ENCODE peak calls at places on chromosomes 1 and 21, in eight cellular contexts. Q is EL; J is stimulated activated naive CD8-positive, alpha-beta T cell treated with anti-CD3 and anti-CD28 coated beads, Interleukin-15, amount 100 ng/mL, for 72 hours; B is Panc1; W is dermis microvascular lymphatic vessel endothelial cell; V is left ventricle myocardium inferior; G is bronchial epithelial cell; C is nephron progenitor cell. S is an unnamed sample.
A peak's percentile ranks its signal among the peaks of the same experiment; 100 is the strongest.

GRCh38 chr1:183270541-183271141 is 84.6 kb downstream of the LAMC2 start:
- DNase-seq in Q (peak; percentile 98), J (no peak), B (no peak), W (peak; percentile 91), V (peak; percentile 56), G (no peak), C (no peak), S (no peak)

GRCh38 chr1:31707711-31708110 is 3.9 kb upstream of the COL16A1 start:
- DNase-seq in Q (peak; percentile 79), J (peak; percentile 29), B (no peak), W (peak; percentile 65), V (no peak), G (peak; percentile 66), C (no peak), S (no peak)

GRCh38 chr1:109361649-109362048 is 36.1 kb downstream of the SORT1 start:
- DNase-seq in Q (peak; percentile 49), J (no peak), B (no peak), W (no peak), V (no peak), G (peak; percentile 31), C (no peak), S (no peak)

GRCh38 chr1:214002060-214002459 is 14.3 kb downstream of the PROX1 start:
- DNase-seq in Q (no peak), J (no peak), B (no peak), W (no peak), V (no peak), G (no peak), C (no peak), S (no peak)

GRCh38 chr1:52454779-52455178 is 50.4 kb downstream of the PRPF38A start:
- DNase-seq in Q (no peak), J (no peak), B (no peak), W (no peak), V (no peak), G (no peak), C (no peak), S (no peak)

GRCh38 chr1:107609808-107610207 is 355.2 kb downstream of the VAV3 start:
- DNase-seq in Q (no peak), J (no peak), B (no peak), W (no peak), V (no peak), G (no peak), C (no peak), S (no peak)

GRCh38 chr1:94316836-94317789 is 79.7 kb upstream of the ARHGAP29 start:
- DNase-seq in Q (peak; percentile 57), J (no peak), B (no peak), W (peak; percentile 64), V (no peak), G (peak; percentile 69), C (no peak), S (no peak)

GRCh38 chr1:25710583-25711347 is 89.2 kb upstream of the SELENON start:
- DNase-seq in Q (no peak), J (no peak), B (no peak), W (no peak), V (no peak), G (no peak), C (no peak), S (no peak)

GRCh38 chr1:234619794-234620247 is 9.8 kb upstream of the IRF2BP2 start:
- DNase-seq in Q (no peak), J (no peak), B (no peak), W (no peak), V (no peak), G (no peak), C (no peak), S (no peak)

GRCh38 chr1:85578321-85579295 is 2.0 kb upstream of the CCN1 start:
- DNase-seq in Q (peak; percentile 97), J (no peak), B (peak; percentile 73), W (peak; percentile 88), V (no peak), G (no peak), C (no peak), S (no peak)

GRCh38 chr1:198771562-198772153 is 132.8 kb downstream of the PTPRC start:
- DNase-seq in Q (peak; percentile 35), J (no peak), B (no peak), W (peak; percentile 87), V (no peak), G (peak; percentile 39), C (peak; percentile 15), S (no peak)

GRCh38 chr1:54332781-54333585 is 73.2 kb downstream of the SSBP3 start:
- DNase-seq in Q (no peak), J (no peak), B (no peak), W (peak; percentile 40), V (peak; percentile 49), G (no peak), C (no peak), S (no peak)

GRCh38 chr1:184686540-184686939 is 68.1 kb downstream of the EDEM3 start:
- DNase-seq in Q (peak; percentile 10), J (no peak), B (no peak), W (peak; percentile 7), V (no peak), G (no peak), C (no peak), S (peak; percentile 29)

GRCh38 chr1:60090662-60091061 is 17.1 kb upstream of the C1orf87 start:
- DNase-seq in Q (no peak), J (no peak), B (no peak), W (no peak), V (no peak), G (no peak), C (no peak), S (no peak)

GRCh38 chr1:37954316-37954971 is 7.6 kb upstream of the INPP5B start:
- DNase-seq in Q (no peak), J (no peak), B (no peak), W (no peak), V (no peak), G (no peak), C (peak; percentile 22), S (no peak)

GRCh38 chr1:204398197-204399125 is 13.2 kb downstream of the PPP1R15B start:
- DNase-seq in Q (peak; percentile 67), J (peak; percentile 67), B (peak; percentile 61), W (peak; percentile 87), V (no peak), G (peak; percentile 82), C (peak; percentile 59), S (peak; percentile 84)

GRCh38 chr1:82423174-82423815 is 622.6 kb downstream of the ADGRL2 start:
- DNase-seq in Q (peak; percentile 21), J (no peak), B (no peak), W (no peak), V (no peak), G (no peak), C (no peak), S (no peak)

GRCh38 chr1:36440044-36440443 is 10.2 kb downstream of the OSCP1 start:
- DNase-seq in Q (no peak), J (no peak), B (no peak), W (no peak), V (no peak), G (no peak), C (no peak), S (no peak)

GRCh38 chr1:93288558-93288957 is 57.1 kb upstream of the DR1 start:
- DNase-seq in Q (no peak), J (no peak), B (no peak), W (peak; percentile 10), V (no peak), G (peak; percentile 15), C (no peak), S (no peak)

GRCh38 chr1:118484893-118485292 is 299.9 kb upstream of the SPAG17 start:
- DNase-seq in Q (no peak), J (no peak), B (no peak), W (no peak), V (no peak), G (no peak), C (no peak), S (no peak)

GRCh38 chr1:32125313-32125712 is 17.5 kb downstream of the KPNA6 start:
- DNase-seq in Q (no peak), J (no peak), B (no peak), W (no peak), V (no peak), G (no peak), C (no peak), S (no peak)

GRCh38 chr1:202158810-202159533 is 1.4 kb downstream of the PTPN7 start:
- DNase-seq in Q (no peak), J (peak; percentile 54), B (no peak), W (no peak), V (no peak), G (no peak), C (no peak), S (no peak)

GRCh38 chr1:157993179-157994080 is at the start of gene KIRREL1:
- DNase-seq in Q (peak; percentile 78), J (no peak), B (no peak), W (peak; percentile 75), V (peak; percentile 67), G (no peak), C (peak; percentile 67), S (peak; percentile 51)

GRCh38 chr1:7516341-7516740 is 254.8 kb upstream of the VAMP3 start:
- DNase-seq in Q (peak; percentile 25), J (no peak), B (no peak), W (no peak), V (peak; percentile 41), G (no peak), C (peak; percentile 49), S (no peak)

GRCh38 chr1:33078030-33078591 is 2.8 kb upstream of the AZIN2 start:
- DNase-seq in Q (no peak), J (no peak), B (no peak), W (no peak), V (no peak), G (no peak), C (no peak), S (no peak)

GRCh38 chr1:239361403-239361802 is 25.0 kb upstream of the CHRM3 start:
- DNase-seq in Q (peak; percentile 81), J (no peak), B (peak; percentile 20), W (no peak), V (no peak), G (peak; percentile 68), C (no peak), S (no peak)

GRCh38 chr21:37849703-37850102 is 66.6 kb downstream of the KCNJ6 start:
- DNase-seq in Q (peak; percentile 95), J (no peak), B (no peak), W (peak; percentile 40), V (no peak), G (peak; percentile 34), C (no peak), S (no peak)

GRCh38 chr1:212152308-212152693 is 116.8 kb downstream of the DTL start:
- DNase-seq in Q (no peak), J (no peak), B (no peak), W (peak; percentile 77), V (no peak), G (no peak), C (no peak), S (no peak)